ENCODE peak calls at places on chromosomes 12 and 14, in ten cellular contexts. B is tibial artery, G is spleen, D is Peyer's patch, P is T-helper 1 cell, S is left colon, Z is NCI-H446 treated with DMSO at 0.1 percent for 48 hours, C is NCI-H748 treated with DMSO at 0.1 percent for 48 hours, Y is HS-5, E is upper lobe of left lung. V is an unnamed sample.

GRCh38 chr14:102985665-102986064 is 63.2 kb downstream of the AMN start:
- DNase-seq in D (no peak), P (no peak), Y (no peak), B (no peak), S (no peak), E (no peak), Z (no peak), G (peak), C (no peak), V (no peak)

GRCh38 chr12:57625261-57626032 is 7.6 kb downstream of the B4GALNT1 start:
- DNase-seq in Z (no peak), Y (no peak), G (no peak), C (no peak), P (no peak), E (no peak), D (no peak), S (no peak), B (no peak), V (no peak)

GRCh38 chr12:46259713-46260112 is 9.1 kb downstream of the SLC38A1 start:
- DNase-seq in B (no peak), Y (no peak), Z (no peak), S (no peak), G (no peak), P (no peak), E (no peak), C (no peak), D (no peak), V (no peak)

GRCh38 chr12:21301-22189 is 45.0 kb upstream of the IQSEC3 start:
- DNase-seq in Z (no peak), G (peak), E (no peak), D (no peak), Y (no peak), S (no peak), C (no peak), P (no peak), B (no peak), V (no peak)

GRCh38 chr12:51118706-51119105 is 35.3 kb upstream of the CSRNP2 start:
- DNase-seq in D (no peak), C (no peak), G (no peak), S (no peak), Z (no peak), B (no peak), Y (peak), E (no peak), P (no peak), V (no peak)

GRCh38 chr14:47186491-47186890 is 488.9 kb downstream of the MDGA2 start:
- DNase-seq in B (no peak), D (no peak), P (no peak), C (no peak), Y (peak), E (no peak), G (no peak), S (no peak), Z (no peak), V (no peak)

GRCh38 chr12:41910578-41911331 is 233.9 kb downstream of the GXYLT1 start:
- DNase-seq in G (no peak), C (no peak), P (no peak), B (no peak), S (no peak), E (no peak), Y (no peak), Z (no peak), D (no peak), V (no peak)

GRCh38 chr12:83823386-83824045 is 1089.1 kb downstream of the SLC6A15 start:
- DNase-seq in G (peak), C (no peak), D (no peak), S (peak), Z (peak), B (no peak), E (no peak), P (no peak), Y (no peak), V (peak)

GRCh38 chr12:2389079-2389790 is 336.4 kb downstream of the CACNA1C start:
- DNase-seq in G (no peak), P (no peak), S (peak), B (no peak), E (no peak), Y (no peak), Z (no peak), D (peak), C (no peak), V (no peak)

GRCh38 chr14:103057372-103058208 is at the start of gene CDC42BPB:
- DNase-seq in B (peak), G (peak), S (peak), E (peak), P (peak), Z (peak), C (peak), D (peak), Y (no peak), V (no peak)

GRCh38 chr14:101471723-101472517 is 89.4 kb upstream of the DIO3 start:
- DNase-seq in S (no peak), Y (no peak), C (no peak), Z (no peak), G (peak), B (no peak), E (no peak), P (no peak), D (no peak), V (no peak)

GRCh38 chr12:14893471-14894250 is 8.0 kb upstream of the MGP start:
- DNase-seq in P (no peak), S (no peak), Y (no peak), B (peak), Z (no peak), E (no peak), D (no peak), G (no peak), C (no peak), V (no peak)

GRCh38 chr14:36666416-36667206 is 5.0 kb downstream of the PAX9 start:
- DNase-seq in D (no peak), G (no peak), Z (no peak), C (no peak), B (no peak), S (no peak), Y (no peak), P (no peak), E (no peak), V (no peak)

GRCh38 chr14:58356268-58356667 is 39.5 kb upstream of the TOMM20L start:
- DNase-seq in Z (no peak), B (no peak), S (no peak), C (no peak), D (no peak), E (no peak), G (no peak), Y (no peak), P (no peak), V (no peak)

GRCh38 chr14:29216316-29216715 is 449.7 kb downstream of the FOXG1 start:
- DNase-seq in Z (peak), S (no peak), B (no peak), D (no peak), Y (no peak), C (peak), E (no peak), G (no peak), P (no peak), V (no peak)

GRCh38 chr14:65879218-65880009 is 466.9 kb downstream of the FUT8 start:
- DNase-seq in P (no peak), S (no peak), Z (no peak), Y (peak), C (no peak), E (no peak), B (no peak), D (no peak), G (no peak), V (no peak)

GRCh38 chr12:69440886-69441285 is 29.3 kb upstream of the FRS2 start:
- DNase-seq in G (no peak), B (no peak), Z (no peak), C (no peak), D (no peak), S (no peak), Y (no peak), E (no peak), P (no peak), V (no peak)

GRCh38 chr12:124020398-124021024 is 47.5 kb downstream of the ZNF664 start:
- DNase-seq in D (no peak), E (no peak), B (peak), C (no peak), Z (no peak), P (no peak), G (no peak), Y (no peak), S (no peak), V (no peak)

GRCh38 chr14:24411468-24412454 is 13.0 kb downstream of the NYNRIN start:
- DNase-seq in Y (no peak), C (no peak), E (peak), P (peak), S (no peak), Z (no peak), D (peak), G (no peak), B (no peak), V (no peak)

GRCh38 chr12:28759334-28759733 is 389.7 kb upstream of the FAR2 start:
- DNase-seq in C (no peak), D (no peak), G (no peak), Z (no peak), E (no peak), P (no peak), S (no peak), B (no peak), Y (peak), V (no peak)

GRCh38 chr14:57051633-57052032 is 217.1 kb downstream of the EXOC5 start:
- DNase-seq in Y (no peak), B (no peak), P (no peak), C (no peak), S (no peak), Z (no peak), D (no peak), E (no peak), G (no peak), V (no peak)

GRCh38 chr12:116984098-116984497 is 73.3 kb downstream of the FBXW8 start:
- DNase-seq in S (no peak), Y (no peak), P (no peak), D (no peak), G (no peak), C (no peak), B (no peak), E (no peak), Z (no peak), V (no peak)

GRCh38 chr14:67411820-67412421 is at the start of gene PLEK2:
- DNase-seq in D (peak), Y (no peak), B (no peak), G (peak), Z (no peak), S (peak), E (peak), P (peak), C (peak), V (no peak)

GRCh38 chr14:88426271-88426670 is 40.8 kb downstream of the SPATA7 start:
- DNase-seq in P (no peak), B (no peak), C (no peak), G (no peak), E (no peak), Y (no peak), S (no peak), Z (no peak), D (no peak), V (no peak)

GRCh38 chr14:101628975-101629374 is 67.7 kb downstream of the DIO3 start:
- DNase-seq in Y (no peak), E (peak), B (no peak), Z (no peak), G (no peak), C (no peak), S (no peak), D (no peak), P (no peak), V (no peak)

V was measured in activated T-helper 2 cell treated with anti-CD3 and anti-CD28 coated beads, Interferon-gamma antibody, Interleukin-2, Interleukin-4, amounts not matched to agents 10 μg/mL and 5 μg/mL and 100 μg/mL, durations not matched to agents 14 hours and 24 hours and 36 hours.